ENCODE peak calls at places on chromosome 19, in eight cellular contexts. One of them, this sample, is unnamed.

GRCh38 chr19:49205114-49205513 is 47.5 kb downstream of the TRPM4 start:
- DNase-seq in stimulated activated naive CD8-positive, alpha-beta T cell treated with anti-CD3 and anti-CD28 coated beads, Interleukin-15, Interleukin-2, amounts not matched to agents 100 U/mL and 50 U/mL, for 24 hours: no peak
- DNase-seq in stimulated activated CD8-positive, alpha-beta memory T cell treated with anti-CD3 and anti-CD28 coated beads, Interleukin-2, amount 100 ng/mL, for 48 hours: no peak
- DNase-seq in left lung: no peak
- DNase-seq in stimulated activated CD4-positive, alpha-beta T cell treated with anti-CD3 and anti-CD28 coated beads, Interleukin-2, amount 100 ng/mL, for 24 hours: no peak
- DNase-seq in dorsolateral prefrontal cortex: no peak
- DNase-seq in stomach: no peak
- DNase-seq in A172: no peak
- DNase-seq in this sample: no peak

GRCh38 chr19:54035215-54036178 is 28.2 kb downstream of the VSTM1 start:
- DNase-seq in A172: peak
- DNase-seq in stimulated activated CD4-positive, alpha-beta T cell treated with anti-CD3 and anti-CD28 coated beads, Interleukin-2, amount 100 ng/mL, for 24 hours: no peak
- DNase-seq in left lung: no peak
- DNase-seq in stimulated activated naive CD8-positive, alpha-beta T cell treated with anti-CD3 and anti-CD28 coated beads, Interleukin-15, Interleukin-2, amounts not matched to agents 100 U/mL and 50 U/mL, for 24 hours: no peak
- DNase-seq in stimulated activated CD8-positive, alpha-beta memory T cell treated with anti-CD3 and anti-CD28 coated beads, Interleukin-2, amount 100 ng/mL, for 48 hours: no peak
- DNase-seq in dorsolateral prefrontal cortex: peak
- DNase-seq in stomach: no peak
- DNase-seq in this sample: no peak

GRCh38 chr19:46426506-46427162 is 2.1 kb downstream of the PNMA8C start:
- DNase-seq in stimulated activated CD4-positive, alpha-beta T cell treated with anti-CD3 and anti-CD28 coated beads, Interleukin-2, amount 100 ng/mL, for 24 hours: peak
- DNase-seq in stomach: peak
- DNase-seq in stimulated activated naive CD8-positive, alpha-beta T cell treated with anti-CD3 and anti-CD28 coated beads, Interleukin-15, Interleukin-2, amounts not matched to agents 100 U/mL and 50 U/mL, for 24 hours: peak
- DNase-seq in left lung: no peak
- DNase-seq in dorsolateral prefrontal cortex: peak
- DNase-seq in A172: no peak
- DNase-seq in stimulated activated CD8-positive, alpha-beta memory T cell treated with anti-CD3 and anti-CD28 coated beads, Interleukin-2, amount 100 ng/mL, for 48 hours: no peak
- DNase-seq in this sample: peak

GRCh38 chr19:15299568-15300409 is 32.5 kb downstream of the BRD4 start:
- DNase-seq in stimulated activated CD8-positive, alpha-beta memory T cell treated with anti-CD3 and anti-CD28 coated beads, Interleukin-2, amount 100 ng/mL, for 48 hours: no peak
- DNase-seq in A172: no peak
- DNase-seq in dorsolateral prefrontal cortex: no peak
- DNase-seq in stimulated activated naive CD8-positive, alpha-beta T cell treated with anti-CD3 and anti-CD28 coated beads, Interleukin-15, Interleukin-2, amounts not matched to agents 100 U/mL and 50 U/mL, for 24 hours: no peak
- DNase-seq in stimulated activated CD4-positive, alpha-beta T cell treated with anti-CD3 and anti-CD28 coated beads, Interleukin-2, amount 100 ng/mL, for 24 hours: no peak
- DNase-seq in left lung: no peak
- DNase-seq in stomach: no peak
- DNase-seq in this sample: no peak

GRCh38 chr19:16203256-16204004 is 5.7 kb downstream of the AP1M1 start:
- DNase-seq in A172: no peak
- DNase-seq in dorsolateral prefrontal cortex: peak
- DNase-seq in stimulated activated CD4-positive, alpha-beta T cell treated with anti-CD3 and anti-CD28 coated beads, Interleukin-2, amount 100 ng/mL, for 24 hours: no peak
- DNase-seq in stomach: no peak
- DNase-seq in left lung: no peak
- DNase-seq in stimulated activated naive CD8-positive, alpha-beta T cell treated with anti-CD3 and anti-CD28 coated beads, Interleukin-15, Interleukin-2, amounts not matched to agents 100 U/mL and 50 U/mL, for 24 hours: no peak
- DNase-seq in stimulated activated CD8-positive, alpha-beta memory T cell treated with anti-CD3 and anti-CD28 coated beads, Interleukin-2, amount 100 ng/mL, for 48 hours: no peak
- DNase-seq in this sample: no peak

GRCh38 chr19:1239796-1240737 is 1.5 kb upstream of the ATP5F1D start:
- DNase-seq in stimulated activated naive CD8-positive, alpha-beta T cell treated with anti-CD3 and anti-CD28 coated beads, Interleukin-15, Interleukin-2, amounts not matched to agents 100 U/mL and 50 U/mL, for 24 hours: peak
- DNase-seq in stimulated activated CD4-positive, alpha-beta T cell treated with anti-CD3 and anti-CD28 coated beads, Interleukin-2, amount 100 ng/mL, for 24 hours: peak
- DNase-seq in left lung: peak
- DNase-seq in A172: peak
- DNase-seq in stimulated activated CD8-positive, alpha-beta memory T cell treated with anti-CD3 and anti-CD28 coated beads, Interleukin-2, amount 100 ng/mL, for 48 hours: peak
- DNase-seq in stomach: peak
- DNase-seq in dorsolateral prefrontal cortex: peak
- DNase-seq in this sample: peak

GRCh38 chr19:18173054-18173571 is 500 bp upstream of the IFI30 start:
- DNase-seq in stimulated activated naive CD8-positive, alpha-beta T cell treated with anti-CD3 and anti-CD28 coated beads, Interleukin-15, Interleukin-2, amounts not matched to agents 100 U/mL and 50 U/mL, for 24 hours: no peak
- DNase-seq in A172: no peak
- DNase-seq in stimulated activated CD8-positive, alpha-beta memory T cell treated with anti-CD3 and anti-CD28 coated beads, Interleukin-2, amount 100 ng/mL, for 48 hours: no peak
- DNase-seq in stimulated activated CD4-positive, alpha-beta T cell treated with anti-CD3 and anti-CD28 coated beads, Interleukin-2, amount 100 ng/mL, for 24 hours: no peak
- DNase-seq in left lung: peak
- DNase-seq in dorsolateral prefrontal cortex: no peak
- DNase-seq in stomach: no peak
- DNase-seq in this sample: peak

GRCh38 chr19:40193587-40193849 is 2.3 kb downstream of the MAP3K10 start:
- DNase-seq in stimulated activated CD8-positive, alpha-beta memory T cell treated with anti-CD3 and anti-CD28 coated beads, Interleukin-2, amount 100 ng/mL, for 48 hours: no peak
- DNase-seq in dorsolateral prefrontal cortex: no peak
- DNase-seq in stimulated activated naive CD8-positive, alpha-beta T cell treated with anti-CD3 and anti-CD28 coated beads, Interleukin-15, Interleukin-2, amounts not matched to agents 100 U/mL and 50 U/mL, for 24 hours: no peak
- DNase-seq in left lung: no peak
- DNase-seq in stomach: no peak
- DNase-seq in A172: no peak
- DNase-seq in stimulated activated CD4-positive, alpha-beta T cell treated with anti-CD3 and anti-CD28 coated beads, Interleukin-2, amount 100 ng/mL, for 24 hours: no peak
- DNase-seq in this sample: no peak

GRCh38 chr19:47897857-47898256 is 11.7 kb upstream of the SULT2A1 start:
- DNase-seq in dorsolateral prefrontal cortex: no peak
- DNase-seq in stimulated activated CD8-positive, alpha-beta memory T cell treated with anti-CD3 and anti-CD28 coated beads, Interleukin-2, amount 100 ng/mL, for 48 hours: no peak
- DNase-seq in stomach: peak
- DNase-seq in A172: no peak
- DNase-seq in left lung: no peak
- DNase-seq in stimulated activated naive CD8-positive, alpha-beta T cell treated with anti-CD3 and anti-CD28 coated beads, Interleukin-15, Interleukin-2, amounts not matched to agents 100 U/mL and 50 U/mL, for 24 hours: no peak
- DNase-seq in stimulated activated CD4-positive, alpha-beta T cell treated with anti-CD3 and anti-CD28 coated beads, Interleukin-2, amount 100 ng/mL, for 24 hours: no peak
- DNase-seq in this sample: no peak

GRCh38 chr19:1089891-1090290 is 5.3 kb downstream of the POLR2E start:
- DNase-seq in stimulated activated CD8-positive, alpha-beta memory T cell treated with anti-CD3 and anti-CD28 coated beads, Interleukin-2, amount 100 ng/mL, for 48 hours: no peak
- DNase-seq in left lung: no peak
- DNase-seq in dorsolateral prefrontal cortex: no peak
- DNase-seq in stimulated activated naive CD8-positive, alpha-beta T cell treated with anti-CD3 and anti-CD28 coated beads, Interleukin-15, Interleukin-2, amounts not matched to agents 100 U/mL and 50 U/mL, for 24 hours: peak
- DNase-seq in stimulated activated CD4-positive, alpha-beta T cell treated with anti-CD3 and anti-CD28 coated beads, Interleukin-2, amount 100 ng/mL, for 24 hours: no peak
- DNase-seq in A172: no peak
- DNase-seq in stomach: no peak
- DNase-seq in this sample: no peak

GRCh38 chr19:33440682-33441081 is 67.2 kb downstream of the CEBPG start:
- DNase-seq in A172: no peak
- DNase-seq in stomach: no peak
- DNase-seq in dorsolateral prefrontal cortex: peak
- DNase-seq in stimulated activated CD4-positive, alpha-beta T cell treated with anti-CD3 and anti-CD28 coated beads, Interleukin-2, amount 100 ng/mL, for 24 hours: no peak
- DNase-seq in left lung: peak
- DNase-seq in stimulated activated CD8-positive, alpha-beta memory T cell treated with anti-CD3 and anti-CD28 coated beads, Interleukin-2, amount 100 ng/mL, for 48 hours: no peak
- DNase-seq in stimulated activated naive CD8-positive, alpha-beta T cell treated with anti-CD3 and anti-CD28 coated beads, Interleukin-15, Interleukin-2, amounts not matched to agents 100 U/mL and 50 U/mL, for 24 hours: no peak
- DNase-seq in this sample: peak

GRCh38 chr19:24140099-24140498 is 53.1 kb downstream of the ZNF254 start:
- DNase-seq in stimulated activated CD8-positive, alpha-beta memory T cell treated with anti-CD3 and anti-CD28 coated beads, Interleukin-2, amount 100 ng/mL, for 48 hours: no peak
- DNase-seq in stomach: no peak
- DNase-seq in stimulated activated naive CD8-positive, alpha-beta T cell treated with anti-CD3 and anti-CD28 coated beads, Interleukin-15, Interleukin-2, amounts not matched to agents 100 U/mL and 50 U/mL, for 24 hours: no peak
- DNase-seq in stimulated activated CD4-positive, alpha-beta T cell treated with anti-CD3 and anti-CD28 coated beads, Interleukin-2, amount 100 ng/mL, for 24 hours: no peak
- DNase-seq in left lung: no peak
- DNase-seq in A172: peak
- DNase-seq in dorsolateral prefrontal cortex: no peak
- DNase-seq in this sample: no peak

GRCh38 chr19:39416152-39416551 is 3.7 kb downstream of the PLEKHG2 start:
- DNase-seq in A172: no peak
- DNase-seq in stimulated activated naive CD8-positive, alpha-beta T cell treated with anti-CD3 and anti-CD28 coated beads, Interleukin-15, Interleukin-2, amounts not matched to agents 100 U/mL and 50 U/mL, for 24 hours: no peak
- DNase-seq in stimulated activated CD8-positive, alpha-beta memory T cell treated with anti-CD3 and anti-CD28 coated beads, Interleukin-2, amount 100 ng/mL, for 48 hours: no peak
- DNase-seq in stimulated activated CD4-positive, alpha-beta T cell treated with anti-CD3 and anti-CD28 coated beads, Interleukin-2, amount 100 ng/mL, for 24 hours: no peak
- DNase-seq in stomach: no peak
- DNase-seq in left lung: no peak
- DNase-seq in dorsolateral prefrontal cortex: no peak
- DNase-seq in this sample: no peak

GRCh38 chr19:10126213-10126639 is 6.5 kb upstream of the EIF3G start:
- DNase-seq in stimulated activated CD4-positive, alpha-beta T cell treated with anti-CD3 and anti-CD28 coated beads, Interleukin-2, amount 100 ng/mL, for 24 hours: no peak
- DNase-seq in stomach: no peak
- DNase-seq in A172: no peak
- DNase-seq in stimulated activated CD8-positive, alpha-beta memory T cell treated with anti-CD3 and anti-CD28 coated beads, Interleukin-2, amount 100 ng/mL, for 48 hours: no peak
- DNase-seq in left lung: no peak
- DNase-seq in stimulated activated naive CD8-positive, alpha-beta T cell treated with anti-CD3 and anti-CD28 coated beads, Interleukin-15, Interleukin-2, amounts not matched to agents 100 U/mL and 50 U/mL, for 24 hours: no peak
- DNase-seq in dorsolateral prefrontal cortex: no peak
- DNase-seq in this sample: no peak